ENCODE peak calls at places on chromosome 13, in eight cellular contexts. F is skeletal muscle cell; P is frontal cortex; M is activated CD8-positive, alpha-beta memory T cell treated with anti-CD3 and anti-CD28 coated beads for 1 hour; H is astrocyte of the cerebellum; I is mesothelial cell of epicardium; O is ELF-1; X is H4. J is an unnamed sample.

GRCh38 chr13:107883561-107884175 is 331.7 kb downstream of the LIG4 start:
- DNase-seq in I (no peak), X (peak; percentile 41), O (no peak), P (no peak), M (no peak), H (peak; percentile 23), F (peak; percentile 37), J (no peak)

GRCh38 chr13:89380101-89380500 is 1708.9 kb downstream of the SLITRK5 start:
- DNase-seq in O (no peak), H (no peak), I (no peak), X (no peak), M (no peak), P (no peak), F (no peak), J (no peak)

GRCh38 chr13:42571895-42572294 is 2.1 kb upstream of the TNFSF11 start:
- DNase-seq in I (no peak), M (no peak), F (no peak), P (no peak), H (no peak), X (no peak), O (no peak), J (no peak)

GRCh38 chr13:26999499-26999898 is 172.1 kb downstream of the USP12 start:
- DNase-seq in I (no peak), P (no peak), M (no peak), O (no peak), H (no peak), X (no peak), F (no peak), J (no peak)

GRCh38 chr13:31051999-31052398 is 109.7 kb downstream of the HSPH1 start:
- DNase-seq in M (no peak), X (no peak), O (peak; percentile 50), P (no peak), H (no peak), F (no peak), I (no peak), J (no peak)

GRCh38 chr13:59690857-59691500 is 472.7 kb downstream of the DIAPH3 start:
- DNase-seq in M (no peak), O (no peak), P (no peak), I (no peak), H (no peak), F (peak; percentile 26), X (no peak), J (no peak)

GRCh38 chr13:37681295-37682032 is 82.9 kb upstream of the POSTN start:
- DNase-seq in X (peak; percentile 45), H (peak; percentile 78), F (peak; percentile 93), O (no peak), P (no peak), I (no peak), M (no peak), J (no peak)

GRCh38 chr13:78586706-78587105 is 16.6 kb downstream of the POU4F1 start:
- DNase-seq in H (no peak), M (no peak), F (no peak), P (no peak), I (no peak), O (peak; percentile 60), X (no peak), J (no peak)

GRCh38 chr13:39025433-39025839 is 12.5 kb downstream of the PROSER1 start:
- DNase-seq in I (no peak), H (no peak), X (no peak), M (no peak), F (no peak), P (no peak), O (peak; percentile 30), J (no peak)

GRCh38 chr13:104253063-104253680 is 1187.0 kb upstream of the SLC10A2 start:
- DNase-seq in P (no peak), X (no peak), M (no peak), H (no peak), I (no peak), F (peak; percentile 3), O (no peak), J (no peak)

GRCh38 chr13:62022369-62022768 is 606.7 kb upstream of the PCDH20 start:
- DNase-seq in M (no peak), F (no peak), I (no peak), P (no peak), X (no peak), H (no peak), O (no peak), J (no peak)

GRCh38 chr13:111177803-111178389 is 62.8 kb downstream of the ARHGEF7 start:
- DNase-seq in F (no peak), H (peak; percentile 58), M (no peak), O (no peak), P (no peak), X (no peak), I (no peak), J (no peak)

GRCh38 chr13:41502676-41503075 is 45.3 kb downstream of the RGCC start:
- DNase-seq in P (no peak), X (no peak), O (no peak), M (no peak), H (no peak), F (no peak), I (no peak), J (peak; percentile 40)

GRCh38 chr13:27508802-27509201 is 58.4 kb upstream of the MTIF3 start:
- DNase-seq in P (no peak), H (no peak), O (no peak), X (no peak), I (no peak), M (no peak), F (no peak), J (no peak)